ENCODE peak calls at places on chromosome 21, in nine cellular contexts. One of them, this sample, is unnamed.

GRCh38 chr21:43332872-43333300 is 94.0 kb downstream of the SIK1 start:
- DNase-seq in astrocyte of the spinal cord: peak
- DNase-seq in neural progenitor cell: peak
- DNase-seq in epithelial cell of esophagus: no peak
- DNase-seq in upper lobe of right lung: no peak
- DNase-seq in pancreas: no peak
- DNase-seq in mucosa of descending colon: no peak
- DNase-seq in AG04449: no peak
- DNase-seq in hepatocyte: no peak
- DNase-seq in this sample: no peak

GRCh38 chr21:17550671-17551308 is 37.9 kb downstream of the CXADR start:
- DNase-seq in epithelial cell of esophagus: no peak
- DNase-seq in AG04449: no peak
- DNase-seq in pancreas: no peak
- DNase-seq in neural progenitor cell: no peak
- DNase-seq in hepatocyte: no peak
- DNase-seq in astrocyte of the spinal cord: no peak
- DNase-seq in mucosa of descending colon: no peak
- DNase-seq in upper lobe of right lung: no peak
- DNase-seq in this sample: no peak

GRCh38 chr21:38494688-38495087 is 3.6 kb downstream of the ERG start:
- DNase-seq in epithelial cell of esophagus: no peak
- DNase-seq in neural progenitor cell: no peak
- DNase-seq in astrocyte of the spinal cord: peak
- DNase-seq in pancreas: no peak
- DNase-seq in upper lobe of right lung: no peak
- DNase-seq in mucosa of descending colon: no peak
- DNase-seq in hepatocyte: no peak
- DNase-seq in AG04449: no peak
- DNase-seq in this sample: no peak

GRCh38 chr21:44057960-44058651 is 46.0 kb downstream of the TRAPPC10 start:
- DNase-seq in AG04449: no peak
- DNase-seq in mucosa of descending colon: no peak
- DNase-seq in upper lobe of right lung: no peak
- DNase-seq in pancreas: no peak
- DNase-seq in epithelial cell of esophagus: no peak
- DNase-seq in hepatocyte: no peak
- DNase-seq in astrocyte of the spinal cord: no peak
- DNase-seq in neural progenitor cell: no peak
- DNase-seq in this sample: no peak

GRCh38 chr21:27806261-27806660 is 839.4 kb upstream of the ADAMTS5 start:
- DNase-seq in upper lobe of right lung: no peak
- DNase-seq in pancreas: no peak
- DNase-seq in neural progenitor cell: no peak
- DNase-seq in mucosa of descending colon: no peak
- DNase-seq in AG04449: no peak
- DNase-seq in astrocyte of the spinal cord: no peak
- DNase-seq in hepatocyte: peak
- DNase-seq in epithelial cell of esophagus: peak
- DNase-seq in this sample: no peak

GRCh38 chr21:28104346-28104745 is 888.3 kb downstream of the LTN1 start:
- DNase-seq in epithelial cell of esophagus: no peak
- DNase-seq in mucosa of descending colon: no peak
- DNase-seq in AG04449: no peak
- DNase-seq in astrocyte of the spinal cord: no peak
- DNase-seq in neural progenitor cell: no peak
- DNase-seq in hepatocyte: no peak
- DNase-seq in upper lobe of right lung: no peak
- DNase-seq in pancreas: no peak
- DNase-seq in this sample: no peak

GRCh38 chr21:27519357-27519756 is 552.5 kb upstream of the ADAMTS5 start:
- DNase-seq in mucosa of descending colon: no peak
- DNase-seq in hepatocyte: no peak
- DNase-seq in epithelial cell of esophagus: peak
- DNase-seq in neural progenitor cell: no peak
- DNase-seq in pancreas: no peak
- DNase-seq in upper lobe of right lung: no peak
- DNase-seq in astrocyte of the spinal cord: peak
- DNase-seq in AG04449: peak
- DNase-seq in this sample: no peak

GRCh38 chr21:38663282-38663681 is 142.4 kb upstream of the ETS2 start:
- DNase-seq in upper lobe of right lung: no peak
- DNase-seq in epithelial cell of esophagus: no peak
- DNase-seq in AG04449: no peak
- DNase-seq in astrocyte of the spinal cord: no peak
- DNase-seq in hepatocyte: no peak
- DNase-seq in neural progenitor cell: no peak
- DNase-seq in mucosa of descending colon: no peak
- DNase-seq in pancreas: no peak
- DNase-seq in this sample: no peak

GRCh38 chr21:28436286-28436932 is 556.3 kb downstream of the LTN1 start:
- DNase-seq in mucosa of descending colon: no peak
- DNase-seq in epithelial cell of esophagus: peak
- DNase-seq in neural progenitor cell: no peak
- DNase-seq in pancreas: no peak
- DNase-seq in hepatocyte: peak
- DNase-seq in AG04449: no peak
- DNase-seq in upper lobe of right lung: no peak
- DNase-seq in astrocyte of the spinal cord: peak
- DNase-seq in this sample: peak

GRCh38 chr21:44326716-44327602 is 12.2 kb downstream of the CFAP410 start:
- DNase-seq in AG04449: no peak
- DNase-seq in mucosa of descending colon: no peak
- DNase-seq in neural progenitor cell: no peak
- DNase-seq in astrocyte of the spinal cord: no peak
- DNase-seq in upper lobe of right lung: no peak
- DNase-seq in epithelial cell of esophagus: no peak
- DNase-seq in hepatocyte: no peak
- DNase-seq in pancreas: no peak
- DNase-seq in this sample: no peak

GRCh38 chr21:26834181-26834945 is 10.8 kb downstream of the ADAMTS1 start:
- DNase-seq in hepatocyte: no peak
- DNase-seq in astrocyte of the spinal cord: no peak
- DNase-seq in pancreas: no peak
- DNase-seq in AG04449: no peak
- DNase-seq in mucosa of descending colon: no peak
- DNase-seq in neural progenitor cell: no peak
- DNase-seq in upper lobe of right lung: no peak
- DNase-seq in epithelial cell of esophagus: peak
- DNase-seq in this sample: no peak

DNA sequence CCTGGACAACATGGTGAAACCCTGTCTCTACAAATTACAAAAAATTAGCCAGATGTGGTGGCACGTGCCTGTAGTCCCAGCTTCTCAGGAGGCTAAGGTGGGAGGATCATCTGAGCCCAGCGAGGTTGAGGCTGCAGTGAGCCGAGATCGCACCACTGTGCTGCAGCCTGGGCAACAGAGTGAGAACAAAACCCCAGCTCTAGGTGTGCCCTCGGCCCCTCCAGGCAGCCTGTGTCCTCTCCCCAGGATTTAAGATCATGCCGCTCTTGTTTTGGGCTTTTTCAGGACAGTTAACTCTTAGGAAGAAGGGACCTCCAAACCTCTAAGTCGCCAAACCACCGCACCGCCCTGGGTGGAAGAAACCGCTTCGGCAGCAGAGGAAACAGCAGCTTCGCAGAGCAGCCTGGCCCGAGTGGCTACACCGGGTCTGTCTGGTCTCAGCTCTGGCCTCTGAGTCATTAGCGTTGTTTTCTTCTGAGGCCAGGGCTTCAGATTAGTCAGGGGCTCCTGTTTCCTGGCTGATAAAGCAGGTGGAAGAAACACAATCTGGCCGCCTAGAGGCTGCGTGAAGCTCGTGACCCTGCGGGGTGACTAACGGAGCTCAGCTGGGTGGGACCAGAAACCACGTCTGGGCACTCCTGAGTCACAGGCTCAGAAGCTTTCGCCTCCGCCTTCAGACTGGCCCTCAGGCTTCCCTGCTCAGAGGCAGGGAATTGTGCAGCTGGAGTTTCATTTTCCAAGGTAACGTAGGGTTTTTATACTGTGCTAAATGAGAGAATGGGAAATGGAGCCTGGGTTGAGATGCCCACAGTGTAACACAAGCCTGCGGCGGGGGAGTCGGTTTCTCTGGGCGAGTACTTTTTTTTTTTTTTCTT is 44.7 kb downstream of the CHAF1B start:
- DNase-seq in epithelial cell of esophagus: peak
- DNase-seq in mucosa of descending colon: peak
- DNase-seq in upper lobe of right lung: peak
- DNase-seq in pancreas: peak
- DNase-seq in neural progenitor cell: peak
- DNase-seq in hepatocyte: peak
- DNase-seq in AG04449: peak
- DNase-seq in astrocyte of the spinal cord: peak
- DNase-seq in this sample: peak
- H3K4me3 ChIP-seq in epithelial cell of esophagus: peak
- H3K4me3 ChIP-seq in mucosa of descending colon: no peak
- H3K4me3 ChIP-seq in upper lobe of right lung: peak
- H3K4me3 ChIP-seq in pancreas: no peak
- H3K4me3 ChIP-seq in neural progenitor cell: no peak
- H3K4me3 ChIP-seq in hepatocyte: no peak
- H3K4me3 ChIP-seq in AG04449: peak
- H3K4me3 ChIP-seq in astrocyte of the spinal cord: peak
- H3K4me3 ChIP-seq in this sample: peak

DNA sequence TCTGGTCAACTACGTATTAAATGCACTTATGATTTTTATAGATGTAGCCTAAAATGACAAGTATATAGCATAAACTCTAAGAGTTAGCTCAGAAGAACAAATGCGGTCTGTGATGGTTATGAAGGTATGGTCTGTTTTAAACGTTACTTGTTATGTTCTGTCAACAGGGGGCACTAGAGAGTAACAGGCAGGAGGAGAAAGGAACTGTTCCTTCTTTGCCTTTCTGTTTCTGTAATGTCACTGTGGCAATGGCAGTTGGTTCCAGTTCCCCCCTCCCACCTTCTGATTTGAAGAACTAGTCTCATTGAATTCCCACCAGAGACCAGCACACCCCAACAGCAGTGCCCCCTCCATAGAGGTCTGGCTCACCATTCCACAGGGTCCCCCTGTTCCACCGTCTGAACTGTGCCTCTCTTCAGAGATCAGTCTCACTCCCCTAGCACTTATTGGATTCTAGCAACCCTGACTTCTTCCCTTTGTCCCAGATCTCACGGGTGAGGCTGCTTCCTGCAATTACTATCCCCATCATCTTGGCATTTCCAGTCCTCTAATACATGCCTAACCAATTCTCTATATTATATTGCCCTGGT is 14.0 kb downstream of the KRTAP24-1 start:
- DNase-seq in mucosa of descending colon: no peak
- DNase-seq in epithelial cell of esophagus: peak
- DNase-seq in hepatocyte: peak
- DNase-seq in upper lobe of right lung: no peak
- DNase-seq in neural progenitor cell: peak
- DNase-seq in pancreas: no peak
- DNase-seq in astrocyte of the spinal cord: no peak
- DNase-seq in AG04449: no peak
- DNase-seq in this sample: no peak
- TF ChIP-seq CTCF in mucosa of descending colon: no peak
- TF ChIP-seq CTCF in epithelial cell of esophagus: peak
- TF ChIP-seq CTCF in hepatocyte: peak
- TF ChIP-seq CTCF in upper lobe of right lung: no peak
- TF ChIP-seq CTCF in neural progenitor cell: peak
- TF ChIP-seq CTCF in pancreas: no peak
- TF ChIP-seq CTCF in astrocyte of the spinal cord: peak
- TF ChIP-seq CTCF in AG04449: no peak
- TF ChIP-seq CTCF in this sample: peak

GRCh38 chr21:34670220-34670961 is 1.6 kb downstream of the CLIC6 start:
- DNase-seq in neural progenitor cell: peak
- DNase-seq in AG04449: no peak
- DNase-seq in hepatocyte: peak
- DNase-seq in upper lobe of right lung: peak
- DNase-seq in mucosa of descending colon: no peak
- DNase-seq in epithelial cell of esophagus: peak
- DNase-seq in astrocyte of the spinal cord: no peak
- DNase-seq in pancreas: no peak
- DNase-seq in this sample: no peak
- H3K4me3 ChIP-seq in neural progenitor cell: peak
- H3K4me3 ChIP-seq in AG04449: peak
- H3K4me3 ChIP-seq in hepatocyte: peak
- H3K4me3 ChIP-seq in upper lobe of right lung: peak
- H3K4me3 ChIP-seq in mucosa of descending colon: no peak
- H3K4me3 ChIP-seq in epithelial cell of esophagus: peak
- H3K4me3 ChIP-seq in astrocyte of the spinal cord: peak
- H3K4me3 ChIP-seq in pancreas: peak
- H3K4me3 ChIP-seq in this sample: peak

GRCh38 chr21:34583926-34584563 is 30.9 kb downstream of the RCAN1 start:
- DNase-seq in AG04449: no peak
- DNase-seq in epithelial cell of esophagus: no peak
- DNase-seq in pancreas: no peak
- DNase-seq in neural progenitor cell: no peak
- DNase-seq in mucosa of descending colon: no peak
- DNase-seq in astrocyte of the spinal cord: no peak
- DNase-seq in upper lobe of right lung: no peak
- DNase-seq in hepatocyte: no peak
- DNase-seq in this sample: no peak

GRCh38 chr21:34580181-34580700 is 34.7 kb downstream of the RCAN1 start:
- DNase-seq in upper lobe of right lung: no peak
- DNase-seq in mucosa of descending colon: peak
- DNase-seq in neural progenitor cell: no peak
- DNase-seq in AG04449: no peak
- DNase-seq in hepatocyte: peak
- DNase-seq in astrocyte of the spinal cord: no peak
- DNase-seq in pancreas: no peak
- DNase-seq in epithelial cell of esophagus: peak
- DNase-seq in this sample: no peak

GRCh38 chr21:34579411-34579810 is 35.5 kb downstream of the RCAN1 start:
- DNase-seq in upper lobe of right lung: no peak
- DNase-seq in neural progenitor cell: no peak
- DNase-seq in hepatocyte: no peak
- DNase-seq in AG04449: peak
- DNase-seq in mucosa of descending colon: no peak
- DNase-seq in epithelial cell of esophagus: peak
- DNase-seq in astrocyte of the spinal cord: peak
- DNase-seq in pancreas: no peak
- DNase-seq in this sample: no peak

DNA sequence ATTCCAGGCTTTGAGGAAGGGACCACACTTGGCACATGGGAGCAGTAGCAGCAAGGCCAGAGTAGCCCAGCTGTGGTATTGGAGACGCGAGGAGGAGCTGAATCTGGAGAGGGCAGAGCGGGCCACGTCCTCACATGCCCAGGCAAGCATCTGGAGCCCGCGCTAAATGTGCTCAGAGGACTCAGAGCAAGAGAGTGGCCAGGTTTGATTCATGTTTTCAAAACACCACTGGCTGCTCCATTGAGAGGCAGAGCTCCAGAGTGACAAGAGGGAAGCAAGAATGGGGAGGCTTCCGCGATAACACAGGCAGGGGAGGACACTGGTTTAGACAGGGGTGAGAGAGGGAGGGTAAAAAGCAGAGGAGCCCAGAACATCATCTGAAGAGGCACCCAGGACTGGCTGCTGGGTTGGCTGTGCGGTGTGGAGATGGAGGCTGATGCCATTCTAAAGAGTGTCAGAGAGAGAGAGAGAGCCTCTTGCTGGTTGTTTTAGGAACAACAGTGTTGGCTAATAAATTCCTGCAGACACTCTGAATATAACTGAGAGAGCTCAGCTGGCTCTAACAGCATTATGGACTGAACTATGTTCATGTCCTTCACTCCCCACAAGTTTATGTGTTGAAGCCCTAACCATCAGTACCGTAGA is 32.3 kb downstream of the RCAN1 start:
- DNase-seq in AG04449: no peak
- DNase-seq in hepatocyte: peak
- DNase-seq in pancreas: no peak
- DNase-seq in astrocyte of the spinal cord: peak
- DNase-seq in mucosa of descending colon: peak
- DNase-seq in epithelial cell of esophagus: peak
- DNase-seq in neural progenitor cell: peak
- DNase-seq in upper lobe of right lung: no peak
- DNase-seq in this sample: no peak
- TF ChIP-seq CTCF in AG04449: peak
- TF ChIP-seq CTCF in hepatocyte: peak
- TF ChIP-seq CTCF in pancreas: no peak
- TF ChIP-seq CTCF in astrocyte of the spinal cord: peak
- TF ChIP-seq CTCF in mucosa of descending colon: no peak
- TF ChIP-seq CTCF in epithelial cell of esophagus: peak
- TF ChIP-seq CTCF in neural progenitor cell: peak
- TF ChIP-seq CTCF in upper lobe of right lung: peak
- TF ChIP-seq CTCF in this sample: peak

This sample was measured in epithelial cell of proximal tubule.